ENCODE peak calls at places on chromosomes 6 and 20, in six cellular contexts. J is IMR-90, X is mesendoderm, Q is H1, T is trophoblast cell, K is neuronal stem cell. B is an unnamed sample.

GRCh38 chr20:32528905-32529670 is 56.0 kb downstream of the NOL4L start:
- DNase-seq in J (no peak), Q (no peak), X (no peak), T (no peak), K (no peak), B (no peak)

GRCh38 chr6:37705239-37706051 is 7.8 kb upstream of the MDGA1 start:
- DNase-seq in K (peak), Q (peak), X (peak), J (peak), T (peak), B (peak)

GRCh38 chr20:63027425-63028389 is 20.9 kb upstream of the BHLHE23 start:
- DNase-seq in T (no peak), K (no peak), J (no peak), X (peak), Q (no peak), B (no peak)

GRCh38 chr6:20069130-20069529 is 143.1 kb downstream of the MBOAT1 start:
- DNase-seq in X (no peak), K (no peak), T (no peak), J (no peak), Q (no peak), B (no peak)

GRCh38 chr6:118537579-118537978 is 10.5 kb upstream of the PLN start:
- DNase-seq in Q (no peak), T (no peak), J (no peak), X (no peak), K (no peak), B (peak)

GRCh38 chr6:110799181-110799580 is 16.1 kb downstream of the CDK19 start:
- DNase-seq in K (no peak), X (no peak), Q (no peak), J (no peak), T (no peak), B (no peak)

GRCh38 chr6:138018297-138018696 is 88.9 kb downstream of the PERP start:
- DNase-seq in T (no peak), K (no peak), J (no peak), Q (no peak), X (no peak), B (no peak)

GRCh38 chr6:122431780-122432179 is 32.3 kb downstream of the HSF2 start:
- DNase-seq in X (no peak), K (no peak), J (no peak), Q (no peak), T (no peak), B (no peak)

GRCh38 chr20:4555188-4555893 is 166.4 kb upstream of the PRND start:
- DNase-seq in X (no peak), J (peak), Q (no peak), T (no peak), K (no peak), B (peak)

GRCh38 chr20:63127700-63128364 is 88.1 kb downstream of the YTHDF1 start:
- DNase-seq in J (no peak), X (no peak), Q (no peak), T (no peak), K (no peak), B (no peak)

GRCh38 chr6:126804255-126805064 is 314.0 kb upstream of the RSPO3 start:
- DNase-seq in T (peak), J (peak), X (peak), Q (no peak), K (peak), B (peak)

GRCh38 chr6:109496036-109496761 is 13.2 kb upstream of the ZBTB24 start:
- DNase-seq in K (no peak), T (no peak), Q (no peak), J (no peak), X (no peak), B (no peak)

GRCh38 chr6:127464881-127465459 is 5.8 kb upstream of the KIAA0408 start:
- DNase-seq in J (peak), T (peak), Q (peak), K (peak), X (peak), B (peak)

GRCh38 chr6:31680226-31680840 is 534 bp downstream of the LY6G5C start:
- DNase-seq in Q (no peak), J (no peak), K (no peak), T (no peak), X (no peak), B (no peak)

GRCh38 chr6:161829186-161829794 is 555.4 kb upstream of the AGPAT4 start:
- DNase-seq in T (no peak), J (no peak), Q (no peak), X (no peak), K (no peak), B (no peak)

GRCh38 chr6:47525330-47526057 is 47.9 kb downstream of the CD2AP start:
- DNase-seq in J (no peak), T (no peak), K (no peak), X (no peak), Q (no peak), B (no peak)

GRCh38 chr20:4084096-4084495 is 68.7 kb upstream of the RNF24 start:
- DNase-seq in K (no peak), X (no peak), Q (no peak), T (no peak), J (no peak), B (no peak)

GRCh38 chr6:93418113-93418447 is 1.3 kb downstream of the EPHA7 start:
- DNase-seq in K (no peak), Q (no peak), T (no peak), J (no peak), X (no peak), B (no peak)

GRCh38 chr6:29665942-29666825 is 9.3 kb downstream of the MOG start:
- DNase-seq in T (no peak), Q (no peak), J (no peak), K (no peak), X (peak), B (no peak)
- H2AK5ac ChIP-seq in T (no peak), Q (peak), J (no peak), K (no peak), X (no peak), B (no peak)

GRCh38 chr6:66995669-66996068 is 1288.6 kb upstream of the EYS start:
- DNase-seq in J (no peak), T (no peak), K (no peak), X (no peak), Q (no peak), B (no peak)

GRCh38 chr6:66986940-66987339 is 1279.9 kb upstream of the EYS start:
- DNase-seq in X (no peak), T (no peak), Q (no peak), K (no peak), J (no peak), B (no peak)

GRCh38 chr6:66993272-66993671 is 1286.2 kb upstream of the EYS start:
- DNase-seq in K (no peak), Q (no peak), T (no peak), J (no peak), X (no peak), B (no peak)

DNA sequence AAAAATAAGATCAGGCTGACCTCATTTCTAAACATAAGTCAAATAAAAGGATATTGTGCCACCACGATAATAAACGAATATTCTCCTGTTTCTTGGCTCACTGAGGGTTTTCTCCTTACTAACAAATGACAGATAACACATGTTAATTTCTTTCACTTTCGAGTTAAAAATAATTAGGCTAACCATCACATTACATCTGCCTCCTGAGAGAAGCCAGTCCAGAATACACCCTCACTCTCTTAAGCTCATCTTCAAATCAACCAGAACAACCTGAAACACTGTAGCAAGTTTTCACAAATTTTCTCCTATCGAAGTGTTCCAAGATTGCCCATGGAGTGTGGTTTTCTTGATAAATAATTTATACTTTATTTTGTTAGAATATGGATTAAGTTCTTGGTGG is 1285.6 kb upstream of the EYS start:
- DNase-seq in Q (no peak), T (no peak), J (no peak), K (no peak), X (no peak), B (no peak)
- H3K4me3 ChIP-seq in Q (no peak), T (no peak), J (no peak), K (no peak), X (no peak), B (no peak)

GRCh38 chr20:50932016-50932338 is 740 bp upstream of the ADNP start:
- DNase-seq in X (no peak), K (no peak), J (no peak), Q (no peak), T (no peak), B (no peak)

GRCh38 chr20:50930139-50931047 is 844 bp downstream of the ADNP start:
- DNase-seq in T (no peak), J (no peak), X (no peak), K (peak), Q (no peak), B (no peak)

GRCh38 chr20:50932881-50933280 is 1.6 kb upstream of the ADNP start:
- DNase-seq in Q (no peak), J (peak), X (no peak), K (no peak), T (no peak), B (no peak)

GRCh38 chr20:50931048-50931305 is 260 bp downstream of the ADNP start:
- DNase-seq in Q (no peak), T (no peak), K (no peak), J (no peak), X (no peak), B (no peak)

DNA sequence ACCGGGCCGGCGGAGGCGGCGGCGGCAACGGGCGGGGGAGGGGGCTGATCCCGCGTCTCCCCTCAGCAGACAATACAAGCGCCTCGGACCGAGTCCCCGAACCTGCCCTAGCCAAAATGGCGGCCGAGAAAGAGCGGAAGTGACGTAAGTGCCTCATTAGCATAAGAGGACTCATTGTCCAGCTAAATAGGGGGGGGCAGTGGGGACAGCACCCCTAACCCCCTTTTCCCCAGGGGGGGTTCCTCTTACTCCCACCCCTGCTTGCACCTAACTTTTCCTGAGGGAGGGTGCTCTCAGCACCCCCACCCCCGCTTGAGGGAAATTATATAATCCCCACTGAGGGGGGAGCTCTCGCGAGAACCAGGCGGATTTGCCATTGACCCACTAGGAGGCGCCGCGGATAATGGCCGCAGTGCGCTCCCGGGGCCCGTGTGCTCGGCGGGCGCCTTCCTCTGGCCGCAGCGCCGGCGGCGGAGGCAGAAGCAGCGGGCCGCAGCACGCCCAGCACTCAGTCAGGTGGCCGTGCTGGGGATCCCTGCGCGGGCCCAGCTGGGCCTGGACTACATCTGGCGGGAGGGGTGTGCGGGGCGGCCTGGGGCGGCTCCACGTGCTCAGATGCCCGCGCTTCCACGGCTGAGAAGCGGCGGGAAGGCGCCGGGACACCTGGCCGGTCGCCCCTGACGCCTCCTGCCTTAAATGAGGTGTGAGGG is at the start of gene ADNP:
- DNase-seq in K (peak), J (peak), X (peak), Q (peak), T (peak), B (peak)
- H2AK5ac ChIP-seq in K (peak), J (peak), X (no peak), Q (peak), T (peak), B (peak)

GRCh38 chr20:52247548-52247947 is 56.0 kb upstream of the ZFP64 start:
- DNase-seq in J (no peak), X (no peak), Q (no peak), T (no peak), K (no peak), B (no peak)
- H3K4me3 ChIP-seq in J (no peak), X (no peak), Q (no peak), T (no peak), K (peak), B (no peak)

GRCh38 chr6:144776031-144776819 is 491.1 kb downstream of the UTRN start:
- DNase-seq in X (peak), Q (no peak), J (no peak), T (no peak), K (no peak), B (no peak)

GRCh38 chr6:144781836-144782235 is 496.7 kb downstream of the UTRN start:
- DNase-seq in X (no peak), T (no peak), J (no peak), K (no peak), Q (no peak), B (no peak)

GRCh38 chr6:144777249-144777648 is 492.1 kb downstream of the UTRN start:
- DNase-seq in T (no peak), Q (no peak), X (no peak), J (no peak), K (no peak), B (no peak)

GRCh38 chr6:144778773-144779531 is 493.8 kb downstream of the UTRN start:
- DNase-seq in T (no peak), X (peak), K (no peak), Q (no peak), J (no peak), B (no peak)

DNA sequence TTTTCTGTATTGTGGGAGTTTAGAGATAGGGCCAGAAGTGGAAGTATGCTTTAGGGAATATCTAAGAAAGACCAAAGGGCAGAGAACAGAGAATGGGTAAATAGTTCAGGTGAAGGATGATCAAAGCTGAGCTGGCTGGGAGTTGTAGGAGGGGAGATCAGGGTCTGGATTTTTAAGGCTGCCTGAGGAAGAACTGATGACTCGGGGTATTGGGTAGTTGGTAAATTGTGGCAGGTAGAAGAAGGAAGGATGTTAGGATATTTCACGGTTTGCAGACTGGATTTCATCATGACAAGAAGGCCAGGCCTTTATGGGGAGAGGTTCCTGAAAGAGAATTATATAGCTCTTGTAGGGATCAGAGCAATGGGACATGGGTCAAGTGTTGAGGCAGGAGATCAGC is 492.9 kb downstream of the UTRN start:
- DNase-seq in T (no peak), J (no peak), K (no peak), X (no peak), Q (no peak), B (no peak)
- H2AK5ac ChIP-seq in T (no peak), J (no peak), K (no peak), X (no peak), Q (no peak), B (no peak)

DNA sequence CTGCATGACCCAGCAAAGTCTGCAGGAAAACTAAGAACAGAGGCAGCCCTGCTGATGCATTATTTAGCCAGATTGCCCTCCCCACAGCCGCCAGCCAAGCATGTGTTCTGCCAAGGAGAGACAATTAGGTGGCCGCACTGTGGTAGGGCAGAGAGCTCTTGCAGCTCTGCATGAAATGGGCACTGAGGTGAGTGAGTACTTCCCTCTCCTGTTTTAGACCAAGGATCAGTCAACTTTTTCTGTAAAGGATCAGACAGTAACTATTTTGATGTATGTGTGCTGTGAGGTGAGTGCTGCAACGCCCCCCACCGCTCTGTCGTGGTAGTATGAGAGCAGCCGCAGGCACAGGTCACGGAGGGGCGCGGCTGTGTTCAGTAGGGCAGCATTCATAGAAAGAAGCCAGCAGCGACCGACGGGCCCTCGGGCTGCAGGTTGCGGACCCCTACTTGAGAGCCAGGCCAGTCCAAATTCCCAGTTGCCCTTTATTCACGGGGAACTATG is 23.8 kb upstream of the FAM50B start:
- DNase-seq in J (peak), Q (peak), T (peak), K (no peak), X (peak), B (peak)
- H3K4me3 ChIP-seq in J (no peak), Q (no peak), T (no peak), K (no peak), X (no peak), B (no peak)

DNA sequence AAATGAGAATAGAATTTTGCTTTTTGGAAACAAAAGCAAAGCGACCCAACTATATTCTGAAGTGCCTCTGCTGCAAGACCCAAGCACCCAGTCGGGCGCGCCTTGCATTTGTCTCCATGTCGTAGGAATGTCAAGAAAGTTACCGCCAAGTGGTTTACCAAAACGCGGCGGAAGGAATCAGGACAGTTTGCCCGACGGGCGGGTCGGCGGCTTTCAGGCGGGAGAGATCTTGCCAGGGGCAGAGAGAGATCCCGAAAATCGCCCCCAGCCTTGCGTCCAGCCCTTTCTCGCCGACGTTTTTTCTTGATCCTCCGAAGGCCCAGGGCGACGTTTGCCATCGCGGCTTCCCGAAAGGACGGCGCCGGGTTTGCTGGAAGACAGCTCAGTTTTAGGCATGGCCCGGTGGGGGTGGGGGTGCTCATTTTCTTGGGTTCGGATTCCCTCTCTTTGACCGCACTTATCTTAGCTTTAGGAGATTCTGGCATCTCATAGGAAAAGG is 3.9 kb upstream of the LIN28B start:
- DNase-seq in J (no peak), K (peak), X (peak), T (peak), Q (peak), B (peak)
- H2AK5ac ChIP-seq in J (no peak), K (peak), X (no peak), T (no peak), Q (no peak), B (no peak)

GRCh38 chr6:42962502-42963178 is 2.1 kb downstream of the GNMT start:
- DNase-seq in J (no peak), T (no peak), X (no peak), K (no peak), Q (no peak), B (no peak)

GRCh38 chr6:42961020-42961470 is 491 bp downstream of the GNMT start:
- DNase-seq in T (peak), K (no peak), J (no peak), Q (no peak), X (no peak), B (no peak)

GRCh38 chr6:42959917-42960242 is 674 bp upstream of the GNMT start:
- DNase-seq in X (no peak), T (no peak), K (no peak), J (no peak), Q (no peak), B (no peak)

GRCh38 chr6:42962096-42962495 is 1.5 kb downstream of the GNMT start:
- DNase-seq in J (no peak), Q (no peak), K (no peak), X (no peak), T (peak), B (no peak)

DNA sequence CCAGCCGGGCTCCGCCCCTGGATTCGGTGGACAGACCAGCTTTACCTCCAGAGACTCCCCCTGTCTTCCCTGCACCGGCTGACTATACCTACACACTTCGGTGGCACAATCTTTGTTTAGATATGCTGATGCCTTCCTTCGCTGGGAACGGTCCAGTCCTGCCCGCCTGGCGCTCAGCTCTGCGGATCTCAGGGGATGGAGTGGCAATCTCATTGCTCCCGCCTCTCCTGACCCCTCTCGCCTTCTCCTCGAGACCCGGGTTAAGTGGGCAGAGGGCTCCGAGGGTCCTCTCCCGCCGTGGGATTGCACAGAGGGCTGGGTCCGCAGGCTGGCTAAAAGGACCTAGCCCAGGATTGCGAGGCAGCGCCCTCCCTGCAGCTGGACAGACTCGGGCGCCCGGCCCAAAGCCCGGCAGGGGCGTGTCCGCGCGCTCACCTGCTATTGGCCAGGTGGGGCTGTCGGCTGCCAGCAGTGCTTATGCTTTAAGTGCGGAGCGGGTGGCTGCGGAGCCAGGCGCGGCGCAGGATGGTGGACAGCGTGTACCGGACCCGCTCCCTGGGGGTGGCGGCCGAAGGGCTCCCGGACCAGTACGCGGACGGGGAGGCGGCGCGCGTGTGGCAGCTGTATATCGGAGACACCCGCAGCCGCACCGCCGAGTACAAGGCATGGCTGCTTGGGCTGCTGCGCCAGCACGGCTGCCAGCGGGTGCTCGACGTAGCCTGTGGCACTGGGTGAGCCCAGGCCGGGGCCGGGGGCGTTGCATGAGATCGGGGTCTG is at the start of gene GNMT:
- DNase-seq in K (peak), T (peak), J (no peak), X (peak), Q (peak), B (peak)
- H3K4me3 ChIP-seq in K (peak), T (peak), J (peak), X (peak), Q (peak), B (peak)

GRCh38 chr6:158611039-158611438 is 33.5 kb downstream of the DYNLT1 start:
- DNase-seq in T (no peak), J (no peak), Q (no peak), X (no peak), K (no peak), B (no peak)
- H2AK5ac ChIP-seq in T (peak), J (no peak), Q (peak), X (peak), K (no peak), B (no peak)

B was measured in mesenchymal stem cell.